ENCODE peak calls at places on chromosomes 12 and 14, in nine cellular contexts. C is mammary epithelial cell; S is tibial artery; G is body of pancreas; M is cardiac fibroblast; N is bronchial epithelial cell; Q is HCT116; F is astrocyte; D is CD8-positive, alpha-beta memory T cell. J is an unnamed sample.

GRCh38 chr12:132393245-132393795 is 63.9 kb upstream of the GALNT9 start:
- DNase-seq in C (no peak), S (peak; percentile 54), G (no peak), M (peak; percentile 17), N (no peak), Q (peak; percentile 45), F (no peak), D (no peak), J (no peak)

GRCh38 chr12:122028601-122029560 is 7.2 kb downstream of the BCL7A start:
- DNase-seq in C (peak; percentile 60), S (no peak), G (no peak), M (no peak), N (no peak), Q (no peak), F (no peak), D (peak; percentile 23), J (no peak)

GRCh38 chr12:120737557-120738251 is 12.1 kb downstream of the ACADS start:
- DNase-seq in C (no peak), S (no peak), G (no peak), M (peak; percentile 15), N (no peak), Q (no peak), F (no peak), D (no peak), J (no peak)

GRCh38 chr14:100526632-100527031 is 60.6 kb downstream of the BEGAIN start:
- DNase-seq in C (no peak), S (no peak), G (no peak), M (no peak), N (no peak), Q (no peak), F (no peak), D (no peak), J (no peak)

GRCh38 chr14:91482278-91483023 is 27.7 kb downstream of the PPP4R3A start:
- DNase-seq in C (no peak), S (no peak), G (no peak), M (peak; percentile 47), N (no peak), Q (no peak), F (peak; percentile 24), D (no peak), J (no peak)

GRCh38 chr12:122022393-122023338 is 982 bp downstream of the BCL7A start:
- DNase-seq in C (no peak), S (peak; percentile 70), G (peak; percentile 40), M (peak; percentile 9), N (no peak), Q (no peak), F (no peak), D (no peak), J (no peak)

GRCh38 chr12:113086249-113087164 is 30.0 kb downstream of the DTX1 start:
- DNase-seq in C (no peak), S (no peak), G (peak; percentile 49), M (no peak), N (no peak), Q (no peak), F (no peak), D (peak; percentile 24), J (peak; percentile 91)

GRCh38 chr14:85533821-85534271 is 3.9 kb downstream of the FLRT2 start:
- DNase-seq in C (peak; percentile 35), S (no peak), G (peak; percentile 38), M (peak; percentile 32), N (no peak), Q (no peak), F (no peak), D (no peak), J (no peak)

GRCh38 chr12:2003676-2004112 is 563 bp downstream of the DCP1B start:
- DNase-seq in C (peak; percentile 37), S (no peak), G (no peak), M (no peak), N (peak; percentile 44), Q (no peak), F (no peak), D (no peak), J (no peak)

GRCh38 chr12:54187075-54187474 is 1.7 kb downstream of the SMUG1 start:
- DNase-seq in C (no peak), S (no peak), G (no peak), M (no peak), N (no peak), Q (no peak), F (no peak), D (no peak), J (no peak)
- H3K4me3 ChIP-seq in C (no peak overlapping the region), S (no peak overlapping the region), G (no peak overlapping the region), M (no peak overlapping the region), N (no peak overlapping the region), Q (no peak overlapping the region), F (no peak overlapping the region), D (no peak overlapping the region), J (no peak overlapping the region)

DNA sequence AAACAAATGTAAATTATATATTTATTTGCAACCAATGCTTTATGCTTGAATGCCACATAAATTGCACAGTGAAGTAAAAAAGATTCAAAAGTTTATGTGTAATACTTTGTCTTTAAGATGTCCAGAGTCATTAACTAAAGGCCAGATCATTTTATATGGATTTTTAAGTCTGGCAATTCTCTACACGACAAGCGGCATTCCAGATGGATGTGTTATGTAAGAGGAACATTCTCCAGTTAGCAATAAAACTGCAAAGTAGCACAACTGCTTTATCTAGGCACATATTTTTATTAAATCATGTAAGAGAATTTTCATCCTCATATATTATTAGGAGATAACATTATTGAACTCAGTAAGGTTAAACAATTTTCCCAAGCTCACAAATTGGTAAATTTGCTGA is 1717.7 kb upstream of the SEL1L start:
- DNase-seq in C (no peak), S (no peak), G (no peak), M (no peak), N (no peak), Q (no peak), F (no peak), D (no peak), J (no peak)
- H3K4me3 ChIP-seq in C (no peak overlapping the region), S (no peak overlapping the region), G (no peak overlapping the region), M (no peak overlapping the region), N (no peak overlapping the region), Q (no peak overlapping the region), F (no peak overlapping the region), D (no peak overlapping the region), J (no peak overlapping the region)

GRCh38 chr12:128970110-128970509 is 116.8 kb downstream of the GLT1D1 start:
- DNase-seq in C (no peak), S (peak; percentile 50), G (no peak), M (no peak), N (no peak), Q (no peak), F (no peak), D (no peak), J (no peak)

GRCh38 chr12:128969480-128970055 is 116.3 kb downstream of the GLT1D1 start:
- DNase-seq in C (no peak), S (peak; percentile 46), G (peak; percentile 23), M (no peak), N (no peak), Q (no peak), F (no peak), D (no peak), J (peak; percentile 55)

GRCh38 chr12:128961957-128962356 is 108.7 kb downstream of the GLT1D1 start:
- DNase-seq in C (no peak), S (no peak), G (no peak), M (no peak), N (no peak), Q (no peak), F (no peak), D (no peak), J (no peak)

GRCh38 chr12:128968668-128969067 is 115.4 kb downstream of the GLT1D1 start:
- DNase-seq in C (no peak), S (no peak), G (no peak), M (no peak), N (no peak), Q (no peak), F (no peak), D (no peak), J (no peak)

GRCh38 chr12:128966411-128966810 is 113.1 kb downstream of the GLT1D1 start:
- DNase-seq in C (no peak), S (no peak), G (no peak), M (no peak), N (no peak), Q (no peak), F (no peak), D (no peak), J (no peak)
- H3K4me3 ChIP-seq in C (no peak overlapping the region), S (no peak overlapping the region), G (no peak overlapping the region), M (no peak overlapping the region), N (no peak overlapping the region), Q (no peak overlapping the region), F (no peak overlapping the region), D (no peak overlapping the region), J (no peak overlapping the region)

DNA sequence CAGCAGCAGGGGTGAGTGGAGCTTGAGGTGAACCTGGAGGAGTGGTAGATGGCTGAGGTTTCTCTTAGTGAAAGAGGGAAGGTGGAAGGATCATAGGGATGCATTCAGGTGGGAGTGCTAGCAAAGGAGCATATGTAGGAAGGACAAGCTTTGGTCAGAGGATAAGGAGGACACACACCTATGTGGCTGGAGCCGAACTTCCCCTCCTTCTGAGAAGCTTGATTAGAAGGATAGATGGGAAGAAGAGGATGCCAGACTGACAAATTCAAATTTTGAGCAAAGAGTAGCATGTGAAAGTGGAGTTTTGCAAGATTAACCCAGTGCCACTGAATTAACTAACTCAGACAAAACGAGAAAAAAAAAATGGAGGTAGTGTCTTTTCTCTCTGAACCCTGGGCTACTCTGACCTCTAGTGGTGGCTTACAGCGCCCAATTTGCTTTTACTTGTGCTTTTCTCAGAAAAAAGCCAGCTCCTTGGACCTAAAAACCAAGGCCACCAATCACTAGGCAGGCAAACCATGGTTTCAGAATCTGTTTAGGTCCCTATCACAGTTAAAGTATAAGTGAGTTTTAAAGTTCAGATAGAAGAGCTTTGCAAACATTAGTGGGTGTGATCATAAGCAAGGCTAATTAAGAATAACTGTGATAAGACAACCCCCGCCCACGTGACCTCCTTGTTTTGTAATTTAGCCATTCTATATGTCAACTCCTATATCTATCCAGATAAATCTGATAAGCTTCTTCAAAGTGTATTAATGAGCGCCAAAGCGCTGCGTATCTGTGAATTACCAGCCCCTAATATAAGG is 15.5 kb downstream of the EMP1 start:
- DNase-seq in C (no peak), S (no peak), G (peak; percentile 74), M (peak; percentile 79), N (peak; percentile 58), Q (peak; percentile 53), F (peak; percentile 48), D (peak; percentile 64), J (peak; percentile 70)
- H3K4me3 ChIP-seq in C (no peak overlapping the region), S (no peak overlapping the region), G (no peak overlapping the region), M (no peak overlapping the region), N (no peak overlapping the region), Q (no peak overlapping the region), F (no peak overlapping the region), D (no peak overlapping the region), J (no peak overlapping the region)

GRCh38 chr14:38124496-38124895 is 83.2 kb upstream of the SSTR1 start:
- DNase-seq in C (no peak), S (no peak), G (no peak), M (no peak), N (no peak), Q (no peak), F (no peak), D (no peak), J (no peak)
- H3K4me3 ChIP-seq in C (no peak overlapping the region), S (no peak overlapping the region), G (no peak overlapping the region), M (no peak overlapping the region), N (no peak overlapping the region), Q (no peak overlapping the region), F (no peak overlapping the region), D (no peak overlapping the region), J (no peak overlapping the region)